ENCODE peak calls at places on chromosomes 7 and 10, in seven cellular contexts. One of them, this sample, is unnamed.
A peak's percentile ranks its signal among the peaks of the same experiment; 100 is the strongest.

GRCh38 chr10:123538401-123539320 is 127.5 kb upstream of the GPR26 start:
- DNase-seq in cerebellar cortex: no peak
- DNase-seq in hepatic stellate cell: no peak
- DNase-seq in psoas muscle: no peak
- DNase-seq in CD8-positive, alpha-beta T cell: no peak
- DNase-seq in fibroblast of the aortic adventitia: no peak
- DNase-seq in SW480: no peak
- DNase-seq in this sample: no peak

GRCh38 chr7:85091568-85091928 is 95.3 kb downstream of the SEMA3D start:
- DNase-seq in cerebellar cortex: no peak
- DNase-seq in hepatic stellate cell: no peak
- DNase-seq in psoas muscle: no peak
- DNase-seq in CD8-positive, alpha-beta T cell: no peak
- DNase-seq in fibroblast of the aortic adventitia: no peak
- DNase-seq in SW480: no peak
- DNase-seq in this sample: no peak

GRCh38 chr7:122425731-122426130 is 121.2 kb upstream of the FEZF1 start:
- DNase-seq in cerebellar cortex: no peak
- DNase-seq in hepatic stellate cell: no peak
- DNase-seq in psoas muscle: no peak
- DNase-seq in CD8-positive, alpha-beta T cell: no peak
- DNase-seq in fibroblast of the aortic adventitia: no peak
- DNase-seq in SW480: no peak
- DNase-seq in this sample: no peak

GRCh38 chr7:157797361-157797760 is 460.6 kb downstream of the DNAJB6 start:
- DNase-seq in cerebellar cortex: no peak
- DNase-seq in hepatic stellate cell: no peak
- DNase-seq in psoas muscle: peak; percentile 5
- DNase-seq in CD8-positive, alpha-beta T cell: no peak
- DNase-seq in fibroblast of the aortic adventitia: no peak
- DNase-seq in SW480: no peak
- DNase-seq in this sample: no peak

GRCh38 chr7:16268821-16269768 is 152.2 kb downstream of the CRPPA start:
- DNase-seq in cerebellar cortex: no peak
- DNase-seq in hepatic stellate cell: peak; percentile 11
- DNase-seq in psoas muscle: no peak
- DNase-seq in CD8-positive, alpha-beta T cell: no peak
- DNase-seq in fibroblast of the aortic adventitia: peak; percentile 60
- DNase-seq in SW480: no peak
- DNase-seq in this sample: peak; percentile 40

GRCh38 chr10:52639652-52640051 is 132.9 kb downstream of the MBL2 start:
- DNase-seq in cerebellar cortex: no peak
- DNase-seq in hepatic stellate cell: no peak
- DNase-seq in psoas muscle: no peak
- DNase-seq in CD8-positive, alpha-beta T cell: no peak
- DNase-seq in fibroblast of the aortic adventitia: no peak
- DNase-seq in SW480: peak; percentile 79
- DNase-seq in this sample: no peak

GRCh38 chr7:5661941-5662340 is 119.5 kb downstream of the RNF216 start:
- DNase-seq in cerebellar cortex: no peak
- DNase-seq in hepatic stellate cell: no peak
- DNase-seq in psoas muscle: no peak
- DNase-seq in CD8-positive, alpha-beta T cell: no peak
- DNase-seq in fibroblast of the aortic adventitia: no peak
- DNase-seq in SW480: peak; percentile 94
- DNase-seq in this sample: no peak

GRCh38 chr10:50740351-50740688 is 584 bp downstream of the ASAH2B start:
- DNase-seq in cerebellar cortex: peak; percentile 44
- DNase-seq in hepatic stellate cell: peak; percentile 19
- DNase-seq in psoas muscle: no peak
- DNase-seq in CD8-positive, alpha-beta T cell: no peak
- DNase-seq in fibroblast of the aortic adventitia: peak; percentile 69
- DNase-seq in SW480: peak; percentile 65
- DNase-seq in this sample: peak; percentile 89

GRCh38 chr7:100489824-100490223 is 6.1 kb downstream of the NYAP1 start:
- DNase-seq in cerebellar cortex: peak; percentile 87
- DNase-seq in hepatic stellate cell: peak; percentile 99
- DNase-seq in psoas muscle: no peak
- DNase-seq in CD8-positive, alpha-beta T cell: no peak
- DNase-seq in fibroblast of the aortic adventitia: peak; percentile 86
- DNase-seq in SW480: peak; percentile 91
- DNase-seq in this sample: peak; percentile 91

GRCh38 chr7:95441042-95441823 is 6.4 kb upstream of the PON2 start:
- DNase-seq in cerebellar cortex: no peak
- DNase-seq in hepatic stellate cell: no peak
- DNase-seq in psoas muscle: no peak
- DNase-seq in CD8-positive, alpha-beta T cell: no peak
- DNase-seq in fibroblast of the aortic adventitia: no peak
- DNase-seq in SW480: no peak
- DNase-seq in this sample: no peak

GRCh38 chr10:87546221-87546620 is 41.5 kb downstream of the MINPP1 start:
- DNase-seq in cerebellar cortex: no peak
- DNase-seq in hepatic stellate cell: no peak
- DNase-seq in psoas muscle: no peak
- DNase-seq in CD8-positive, alpha-beta T cell: no peak
- DNase-seq in fibroblast of the aortic adventitia: no peak
- DNase-seq in SW480: no peak
- DNase-seq in this sample: no peak

GRCh38 chr7:123043642-123044041 is 48.1 kb upstream of the TAS2R16 start:
- DNase-seq in cerebellar cortex: no peak
- DNase-seq in hepatic stellate cell: no peak
- DNase-seq in psoas muscle: no peak
- DNase-seq in CD8-positive, alpha-beta T cell: no peak
- DNase-seq in fibroblast of the aortic adventitia: no peak
- DNase-seq in SW480: no peak
- DNase-seq in this sample: no peak

GRCh38 chr7:102303669-102304422 is 17.2 kb downstream of the SH2B2 start:
- DNase-seq in cerebellar cortex: no peak
- DNase-seq in hepatic stellate cell: no peak
- DNase-seq in psoas muscle: peak; percentile 80
- DNase-seq in CD8-positive, alpha-beta T cell: no peak
- DNase-seq in fibroblast of the aortic adventitia: no peak
- DNase-seq in SW480: no peak
- DNase-seq in this sample: no peak

GRCh38 chr7:33070277-33070676 is 7.7 kb upstream of the NT5C3A start:
- DNase-seq in cerebellar cortex: no peak
- DNase-seq in hepatic stellate cell: no peak
- DNase-seq in psoas muscle: no peak
- DNase-seq in CD8-positive, alpha-beta T cell: no peak
- DNase-seq in fibroblast of the aortic adventitia: no peak
- DNase-seq in SW480: no peak
- DNase-seq in this sample: no peak

GRCh38 chr7:151122794-151123484 is 36.7 kb downstream of the AGAP3 start:
- DNase-seq in cerebellar cortex: no peak
- DNase-seq in hepatic stellate cell: no peak
- DNase-seq in psoas muscle: no peak
- DNase-seq in CD8-positive, alpha-beta T cell: no peak
- DNase-seq in fibroblast of the aortic adventitia: no peak
- DNase-seq in SW480: no peak
- DNase-seq in this sample: no peak

GRCh38 chr7:34155225-34155908 is 250.0 kb downstream of the BMPER start:
- DNase-seq in cerebellar cortex: no peak
- DNase-seq in hepatic stellate cell: peak; percentile 69
- DNase-seq in psoas muscle: peak; percentile 53
- DNase-seq in CD8-positive, alpha-beta T cell: no peak
- DNase-seq in fibroblast of the aortic adventitia: peak; percentile 99
- DNase-seq in SW480: no peak
- DNase-seq in this sample: peak; percentile 87

GRCh38 chr7:100655908-100656674 is at the start of gene ACTL6B:
- DNase-seq in cerebellar cortex: peak; percentile 90
- DNase-seq in hepatic stellate cell: peak; percentile 80
- DNase-seq in psoas muscle: peak; percentile 73
- DNase-seq in CD8-positive, alpha-beta T cell: peak; percentile 38
- DNase-seq in fibroblast of the aortic adventitia: no peak
- DNase-seq in SW480: no peak
- DNase-seq in this sample: peak; percentile 23

GRCh38 chr10:15579605-15580004 is 140.1 kb downstream of the ITGA8 start:
- DNase-seq in cerebellar cortex: no peak
- DNase-seq in hepatic stellate cell: no peak
- DNase-seq in psoas muscle: no peak
- DNase-seq in CD8-positive, alpha-beta T cell: no peak
- DNase-seq in fibroblast of the aortic adventitia: peak; percentile 46
- DNase-seq in SW480: no peak
- DNase-seq in this sample: peak; percentile 53

GRCh38 chr10:12406764-12407400 is 57.5 kb downstream of the CAMK1D start:
- DNase-seq in cerebellar cortex: no peak
- DNase-seq in hepatic stellate cell: no peak
- DNase-seq in psoas muscle: no peak
- DNase-seq in CD8-positive, alpha-beta T cell: no peak
- DNase-seq in fibroblast of the aortic adventitia: no peak
- DNase-seq in SW480: no peak
- DNase-seq in this sample: no peak

GRCh38 chr10:14382022-14382421 is 51.3 kb upstream of the FRMD4A start:
- DNase-seq in cerebellar cortex: no peak
- DNase-seq in hepatic stellate cell: no peak
- DNase-seq in psoas muscle: no peak
- DNase-seq in CD8-positive, alpha-beta T cell: peak; percentile 5
- DNase-seq in fibroblast of the aortic adventitia: no peak
- DNase-seq in SW480: no peak
- DNase-seq in this sample: peak; percentile 85

GRCh38 chr10:132185601-132186487 is 904 bp upstream of the DPYSL4 start:
- DNase-seq in cerebellar cortex: no peak
- DNase-seq in hepatic stellate cell: peak; percentile 59
- DNase-seq in psoas muscle: peak; percentile 49
- DNase-seq in CD8-positive, alpha-beta T cell: peak; percentile 36
- DNase-seq in fibroblast of the aortic adventitia: peak; percentile 12
- DNase-seq in SW480: peak; percentile 47
- DNase-seq in this sample: peak; percentile 5

GRCh38 chr10:43931308-43931930 is 282.7 kb upstream of the ZNF32 start:
- DNase-seq in cerebellar cortex: no peak
- DNase-seq in hepatic stellate cell: peak; percentile 72
- DNase-seq in psoas muscle: no peak
- DNase-seq in CD8-positive, alpha-beta T cell: no peak
- DNase-seq in fibroblast of the aortic adventitia: peak; percentile 68
- DNase-seq in SW480: no peak
- DNase-seq in this sample: peak; percentile 70

GRCh38 chr7:128161466-128162125 is 79.5 kb upstream of the LEP start:
- DNase-seq in cerebellar cortex: no peak
- DNase-seq in hepatic stellate cell: no peak
- DNase-seq in psoas muscle: no peak
- DNase-seq in CD8-positive, alpha-beta T cell: no peak
- DNase-seq in fibroblast of the aortic adventitia: no peak
- DNase-seq in SW480: no peak
- DNase-seq in this sample: peak; percentile 7

GRCh38 chr10:113140612-113141011 is 190.6 kb downstream of the TCF7L2 start:
- DNase-seq in cerebellar cortex: no peak
- DNase-seq in hepatic stellate cell: no peak
- DNase-seq in psoas muscle: no peak
- DNase-seq in CD8-positive, alpha-beta T cell: no peak
- DNase-seq in fibroblast of the aortic adventitia: no peak
- DNase-seq in SW480: no peak
- DNase-seq in this sample: no peak

GRCh38 chr10:61039868-61040267 is 95.9 kb upstream of the RHOBTB1 start:
- DNase-seq in cerebellar cortex: no peak
- DNase-seq in hepatic stellate cell: no peak
- DNase-seq in psoas muscle: no peak
- DNase-seq in CD8-positive, alpha-beta T cell: no peak
- DNase-seq in fibroblast of the aortic adventitia: no peak
- DNase-seq in SW480: no peak
- DNase-seq in this sample: no peak

GRCh38 chr7:44646176-44646920 is 39.9 kb downstream of the OGDH start:
- DNase-seq in cerebellar cortex: no peak
- DNase-seq in hepatic stellate cell: no peak
- DNase-seq in psoas muscle: no peak
- DNase-seq in CD8-positive, alpha-beta T cell: no peak
- DNase-seq in fibroblast of the aortic adventitia: peak; percentile 27
- DNase-seq in SW480: no peak
- DNase-seq in this sample: no peak

GRCh38 chr7:100887186-100887954 is 2.1 kb downstream of the UFSP1 start:
- DNase-seq in cerebellar cortex: no peak
- DNase-seq in hepatic stellate cell: no peak
- DNase-seq in psoas muscle: no peak
- DNase-seq in CD8-positive, alpha-beta T cell: peak; percentile 51
- DNase-seq in fibroblast of the aortic adventitia: no peak
- DNase-seq in SW480: no peak
- DNase-seq in this sample: no peak

GRCh38 chr10:115624448-115624847 is 531.3 kb downstream of the ATRNL1 start:
- DNase-seq in cerebellar cortex: no peak
- DNase-seq in hepatic stellate cell: no peak
- DNase-seq in psoas muscle: no peak
- DNase-seq in CD8-positive, alpha-beta T cell: no peak
- DNase-seq in fibroblast of the aortic adventitia: no peak
- DNase-seq in SW480: no peak
- DNase-seq in this sample: peak; percentile 15

GRCh38 chr10:117363027-117363426 is 12.2 kb downstream of the PDZD8 start:
- DNase-seq in cerebellar cortex: no peak
- DNase-seq in hepatic stellate cell: no peak
- DNase-seq in psoas muscle: no peak
- DNase-seq in CD8-positive, alpha-beta T cell: no peak
- DNase-seq in fibroblast of the aortic adventitia: no peak
- DNase-seq in SW480: peak; percentile 85
- DNase-seq in this sample: peak; percentile 76

GRCh38 chr7:80622531-80622930 is 15.9 kb upstream of the CD36 start:
- DNase-seq in cerebellar cortex: no peak
- DNase-seq in hepatic stellate cell: peak; percentile 6
- DNase-seq in psoas muscle: no peak
- DNase-seq in CD8-positive, alpha-beta T cell: no peak
- DNase-seq in fibroblast of the aortic adventitia: peak; percentile 55
- DNase-seq in SW480: no peak
- DNase-seq in this sample: peak; percentile 77

GRCh38 chr10:129965940-129966339 is 1.9 kb upstream of the EBF3 start:
- DNase-seq in cerebellar cortex: no peak
- DNase-seq in hepatic stellate cell: no peak
- DNase-seq in psoas muscle: no peak
- DNase-seq in CD8-positive, alpha-beta T cell: no peak
- DNase-seq in fibroblast of the aortic adventitia: no peak
- DNase-seq in SW480: no peak
- DNase-seq in this sample: no peak

GRCh38 chr7:44565097-44565794 is 8.5 kb downstream of the DDX56 start:
- DNase-seq in cerebellar cortex: peak; percentile 67
- DNase-seq in hepatic stellate cell: peak; percentile 65
- DNase-seq in psoas muscle: peak; percentile 71
- DNase-seq in CD8-positive, alpha-beta T cell: peak; percentile 48
- DNase-seq in fibroblast of the aortic adventitia: peak; percentile 59
- DNase-seq in SW480: peak; percentile 62
- DNase-seq in this sample: peak; percentile 53

GRCh38 chr10:98414932-98415709 is at the start of gene PYROXD2:
- DNase-seq in cerebellar cortex: peak; percentile 76
- DNase-seq in hepatic stellate cell: peak; percentile 99
- DNase-seq in psoas muscle: peak; percentile 90
- DNase-seq in CD8-positive, alpha-beta T cell: peak; percentile 43
- DNase-seq in fibroblast of the aortic adventitia: peak; percentile 92
- DNase-seq in SW480: peak; percentile 86
- DNase-seq in this sample: peak; percentile 88

GRCh38 chr7:135519233-135519688 is 9.4 kb upstream of the CNOT4 start:
- DNase-seq in cerebellar cortex: no peak
- DNase-seq in hepatic stellate cell: no peak
- DNase-seq in psoas muscle: no peak
- DNase-seq in CD8-positive, alpha-beta T cell: no peak
- DNase-seq in fibroblast of the aortic adventitia: no peak
- DNase-seq in SW480: no peak
- DNase-seq in this sample: no peak

GRCh38 chr10:81817611-81818160 is 57.3 kb upstream of the NRG3 start:
- DNase-seq in cerebellar cortex: no peak
- DNase-seq in hepatic stellate cell: no peak
- DNase-seq in psoas muscle: no peak
- DNase-seq in CD8-positive, alpha-beta T cell: no peak
- DNase-seq in fibroblast of the aortic adventitia: no peak
- DNase-seq in SW480: no peak
- DNase-seq in this sample: no peak

GRCh38 chr7:155734445-155734809 is 77.8 kb downstream of the SHH start:
- DNase-seq in cerebellar cortex: no peak
- DNase-seq in hepatic stellate cell: no peak
- DNase-seq in psoas muscle: no peak
- DNase-seq in CD8-positive, alpha-beta T cell: no peak
- DNase-seq in fibroblast of the aortic adventitia: no peak
- DNase-seq in SW480: no peak
- DNase-seq in this sample: no peak

GRCh38 chr10:86231796-86232560 is 134.6 kb downstream of the GRID1 start:
- DNase-seq in cerebellar cortex: no peak
- DNase-seq in hepatic stellate cell: no peak
- DNase-seq in psoas muscle: no peak
- DNase-seq in CD8-positive, alpha-beta T cell: no peak
- DNase-seq in fibroblast of the aortic adventitia: no peak
- DNase-seq in SW480: no peak
- DNase-seq in this sample: no peak

GRCh38 chr7:47371733-47372368 is 210.1 kb downstream of the TNS3 start:
- DNase-seq in cerebellar cortex: peak; percentile 88
- DNase-seq in hepatic stellate cell: peak; percentile 37
- DNase-seq in psoas muscle: peak; percentile 67
- DNase-seq in CD8-positive, alpha-beta T cell: no peak
- DNase-seq in fibroblast of the aortic adventitia: no peak
- DNase-seq in SW480: peak; percentile 77
- DNase-seq in this sample: peak; percentile 58